ENCODE peak calls at places on chromosomes 11 and 22, in eight cellular contexts. F, Z, S, O, Q, I, U and H are unnamed samples.

GRCh38 chr22:50262973-50263617 is 1.6 kb upstream of the MAPK12 start:
- DNase-seq in F (no peak), Z (no peak), S (no peak), O (no peak), Q (no peak), I (no peak), U (no peak), H (no peak)

GRCh38 chr11:122668562-122669090 is 13.1 kb downstream of the UBASH3B start:
- DNase-seq in F (no peak), Z (peak; percentile 35), S (no peak), O (no peak), Q (no peak), I (peak; percentile 23), U (no peak), H (no peak)

GRCh38 chr11:107545101-107545514 is 20.4 kb downstream of the ALKBH8 start:
- DNase-seq in F (no peak), Z (no peak), S (no peak), O (no peak), Q (no peak), I (peak; percentile 49), U (no peak), H (no peak)

GRCh38 chr11:118623291-118623655 is 15.9 kb downstream of the PHLDB1 start:
- DNase-seq in F (peak; percentile 63), Z (no peak), S (no peak), O (peak; percentile 60), Q (no peak), I (peak; percentile 49), U (peak; percentile 45), H (no peak)

GRCh38 chr22:43994006-43994405 is 30.1 kb upstream of the PARVB start:
- DNase-seq in F (no peak), Z (no peak), S (no peak), O (no peak), Q (no peak), I (no peak), U (peak; percentile 32), H (no peak)

GRCh38 chr22:25134028-25134427 is 65.6 kb upstream of the CRYBB3 start:
- DNase-seq in F (no peak), Z (no peak), S (no peak), O (no peak), Q (peak; percentile 78), I (no peak), U (no peak), H (no peak)

GRCh38 chr11:10597877-10598341 is 29.4 kb upstream of the LYVE1 start:
- DNase-seq in F (no peak), Z (no peak), S (no peak), O (no peak), Q (no peak), I (peak; percentile 60), U (no peak), H (no peak)

GRCh38 chr11:121141051-121141450 is 40.0 kb downstream of the TECTA start:
- DNase-seq in F (no peak), Z (no peak), S (no peak), O (no peak), Q (no peak), I (no peak), U (no peak), H (no peak)

GRCh38 chr11:47332791-47333525 is 19.5 kb downstream of the MYBPC3 start:
- DNase-seq in F (no peak), Z (no peak), S (no peak), O (no peak), Q (no peak), I (no peak), U (no peak), H (no peak)

GRCh38 chr11:45259607-45260006 is 26.5 kb downstream of the SYT13 start:
- DNase-seq in F (peak; percentile 70), Z (peak; percentile 31), S (no peak), O (no peak), Q (peak; percentile 74), I (no peak), U (no peak), H (no peak)

GRCh38 chr11:14380947-14381555 is 22.1 kb upstream of the RRAS2 start:
- DNase-seq in F (peak; percentile 80), Z (peak; percentile 72), S (peak; percentile 54), O (peak; percentile 88), Q (peak; percentile 76), I (peak; percentile 71), U (peak; percentile 81), H (peak; percentile 76)

GRCh38 chr11:44625759-44626523 is 60.5 kb downstream of the CD82 start:
- DNase-seq in F (no peak), Z (no peak), S (no peak), O (no peak), Q (peak; percentile 9), I (no peak), U (no peak), H (peak; percentile 36)

GRCh38 chr11:45296085-45296484 is 9.9 kb upstream of the SYT13 start:
- DNase-seq in F (no peak), Z (no peak), S (no peak), O (no peak), Q (no peak), I (no peak), U (no peak), H (no peak)

GRCh38 chr22:45504703-45505341 is 2.1 kb downstream of the FBLN1 start:
- DNase-seq in F (peak; percentile 65), Z (no peak), S (no peak), O (peak; percentile 79), Q (no peak), I (peak; percentile 81), U (no peak), H (no peak)

GRCh38 chr22:37416806-37417205 is 10.5 kb downstream of the ELFN2 start:
- DNase-seq in F (no peak), Z (no peak), S (no peak), O (no peak), Q (no peak), I (no peak), U (no peak), H (no peak)

GRCh38 chr22:45207981-45208664 is 32.6 kb downstream of the KIAA0930 start:
- DNase-seq in F (peak; percentile 40), Z (no peak), S (no peak), O (peak; percentile 36), Q (no peak), I (no peak), U (no peak), H (no peak)

DNA sequence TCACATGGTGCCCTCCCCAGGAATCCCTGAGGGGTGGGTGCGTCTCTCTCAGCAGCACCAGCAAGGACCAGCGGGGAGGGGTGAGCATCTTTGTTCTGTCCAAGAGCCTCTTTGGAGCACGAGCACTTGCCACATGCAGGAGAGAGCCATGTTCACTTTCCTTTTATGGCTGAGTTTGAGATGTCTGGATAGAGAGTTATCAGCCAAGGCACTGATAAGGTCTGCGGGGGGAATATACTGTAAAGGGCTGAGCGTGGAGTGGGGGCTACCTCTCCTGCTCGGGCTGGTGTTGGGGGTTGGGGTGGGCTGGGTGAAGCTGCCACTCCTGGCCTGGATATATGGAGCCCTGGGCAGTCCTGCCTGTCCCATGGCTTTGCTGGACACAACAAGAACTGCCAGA is 34.9 kb upstream of the CCDC188 start:
- DNase-seq in F (no peak), Z (no peak), S (no peak), O (no peak), Q (no peak), I (no peak), U (no peak), H (no peak)
- H3K27ac ChIP-seq in F (no peak overlapping the region), Z (no peak overlapping the region), S (no peak overlapping the region), O (no peak overlapping the region), Q (no peak overlapping the region), I (no peak overlapping the region), U (no peak overlapping the region), H (no peak overlapping the region)

GRCh38 chr22:23531283-23531921 is 48.7 kb downstream of the IGLL1 start:
- DNase-seq in F (no peak), Z (no peak), S (no peak), O (peak; percentile 34), Q (no peak), I (no peak), U (peak; percentile 24), H (no peak)

GRCh38 chr22:23530766-23531282 is 49.3 kb downstream of the IGLL1 start:
- DNase-seq in F (no peak), Z (no peak), S (no peak), O (peak; percentile 26), Q (no peak), I (no peak), U (peak; percentile 20), H (no peak)

GRCh38 chr22:23533328-23533762 is 46.7 kb downstream of the IGLL1 start:
- DNase-seq in F (peak; percentile 41), Z (peak; percentile 50), S (no peak), O (peak; percentile 32), Q (no peak), I (peak; percentile 61), U (peak; percentile 44), H (no peak)

GRCh38 chr22:23532756-23533155 is 47.3 kb downstream of the IGLL1 start:
- DNase-seq in F (peak; percentile 17), Z (no peak), S (no peak), O (no peak), Q (no peak), I (no peak), U (no peak), H (no peak)

DNA sequence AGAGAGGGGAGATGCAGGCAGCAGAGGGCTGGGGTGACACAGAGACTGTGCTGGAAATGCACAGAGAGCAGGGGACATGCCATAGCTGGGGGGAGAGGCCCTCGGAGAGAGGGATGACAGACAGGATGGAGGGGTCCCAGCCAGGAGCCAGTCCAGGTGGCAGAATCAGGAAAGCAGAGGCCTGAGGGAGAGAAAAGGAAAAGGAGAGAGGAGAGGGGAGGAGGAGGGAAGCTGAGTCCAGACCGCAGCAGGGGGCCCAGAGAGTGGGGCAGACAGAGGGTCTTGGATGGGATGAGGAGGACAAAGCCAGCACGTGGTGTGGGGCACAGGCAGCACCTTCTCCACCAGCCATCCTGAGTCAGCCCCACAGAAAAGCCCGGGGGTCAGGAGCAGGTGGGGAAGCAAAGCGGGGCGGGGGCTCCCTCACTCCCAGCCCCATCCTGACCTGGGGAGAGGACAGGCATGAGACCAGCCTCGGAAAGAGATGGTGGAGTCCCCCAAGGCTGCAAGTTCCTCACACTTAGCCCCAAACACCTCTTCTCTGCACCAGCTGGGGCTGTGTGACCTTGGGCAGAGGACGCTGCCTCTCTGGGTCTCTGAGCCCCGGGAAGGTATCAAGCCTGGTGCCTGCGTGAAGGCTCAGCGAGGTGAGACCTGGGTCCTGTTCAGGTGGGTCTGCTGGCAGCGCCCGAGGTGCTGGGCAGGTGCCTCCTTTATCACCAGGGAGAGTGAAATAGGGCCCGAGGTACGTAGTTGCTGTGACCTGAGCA is 47.9 kb downstream of the IGLL1 start:
- DNase-seq in F (peak; percentile 31), Z (no peak), S (no peak), O (peak; percentile 26), Q (no peak), I (no peak), U (peak; percentile 14), H (no peak)
- H3K27ac ChIP-seq in F (no peak overlapping the region), Z (peak overlapping the region; percentile 75), S (no peak overlapping the region), O (no peak overlapping the region), Q (no peak overlapping the region), I (peak overlapping the region; percentile 95), U (no peak overlapping the region), H (no peak overlapping the region)

DNA sequence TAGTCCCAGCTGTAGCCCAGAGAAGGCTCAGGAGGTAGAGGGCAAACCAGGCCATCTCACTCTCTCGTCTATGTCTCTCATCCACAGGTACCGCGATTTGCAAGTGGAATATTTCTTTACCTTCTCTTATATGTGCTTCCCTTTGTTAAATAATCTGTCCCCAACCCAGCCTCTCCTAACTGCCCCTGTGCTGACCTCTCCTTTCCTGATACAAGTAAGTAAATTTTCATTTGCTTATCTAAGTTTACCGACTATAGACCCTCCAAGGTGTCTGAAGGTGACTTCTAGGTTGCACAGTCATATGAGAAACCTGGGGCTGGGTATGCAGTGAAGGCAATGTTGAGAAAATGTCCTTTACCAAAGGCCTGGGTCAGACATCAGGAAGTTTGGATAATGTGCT is at the start of gene CBLIF:
- DNase-seq in F (no peak), Z (no peak), S (no peak), O (no peak), Q (no peak), I (no peak), U (no peak), H (no peak)
- H3K27ac ChIP-seq in F (no peak within 1 kb of the TSS), Z (no peak within 1 kb of the TSS), S (no peak within 1 kb of the TSS), O (no peak within 1 kb of the TSS), Q (no peak within 1 kb of the TSS), I (no peak within 1 kb of the TSS), U (no peak within 1 kb of the TSS), H (no peak within 1 kb of the TSS)

GRCh38 chr11:13118691-13119090 is 109.6 kb downstream of the RASSF10 start:
- DNase-seq in F (no peak), Z (no peak), S (no peak), O (no peak), Q (no peak), I (no peak), U (no peak), H (no peak)
- H3K27ac ChIP-seq in F (no peak overlapping the region), Z (peak overlapping the region; percentile 83), S (no peak overlapping the region), O (no peak overlapping the region), Q (no peak overlapping the region), I (no peak overlapping the region), U (no peak overlapping the region), H (no peak overlapping the region)